ENCODE peak calls at places on chromosome 14, in five cellular contexts. One of them, this sample, is unnamed.

GRCh38 chr14:67263499-67264149 is 22.4 kb downstream of the PALS1 start:
- DNase-seq in heart left ventricle: no peak
- DNase-seq in GM23338: no peak
- DNase-seq in AG10803: peak; percentile 30
- DNase-seq in fibroblast of pulmonary artery: peak; percentile 73
- DNase-seq in this sample: no peak

GRCh38 chr14:95322646-95323045 is 2.9 kb upstream of the CLMN start:
- DNase-seq in heart left ventricle: no peak
- DNase-seq in GM23338: no peak
- DNase-seq in AG10803: no peak
- DNase-seq in fibroblast of pulmonary artery: peak; percentile 36
- DNase-seq in this sample: no peak

GRCh38 chr14:100864206-100864605 is 38.3 kb downstream of the MEG3 start:
- DNase-seq in heart left ventricle: peak; percentile 20
- DNase-seq in GM23338: no peak
- DNase-seq in AG10803: no peak
- DNase-seq in fibroblast of pulmonary artery: no peak
- DNase-seq in this sample: no peak

GRCh38 chr14:44029933-44030332 is 477.1 kb downstream of the FSCB start:
- DNase-seq in heart left ventricle: no peak
- DNase-seq in GM23338: no peak
- DNase-seq in AG10803: no peak
- DNase-seq in fibroblast of pulmonary artery: peak; percentile 67
- DNase-seq in this sample: peak; percentile 16

GRCh38 chr14:72476657-72477499 is 417.0 kb downstream of the DPF3 start:
- DNase-seq in heart left ventricle: no peak
- DNase-seq in GM23338: peak; percentile 11
- DNase-seq in AG10803: peak; percentile 79
- DNase-seq in fibroblast of pulmonary artery: peak; percentile 13
- DNase-seq in this sample: peak; percentile 34

GRCh38 chr14:100442473-100443260 is 119.5 kb downstream of the SLC25A47 start:
- DNase-seq in heart left ventricle: no peak
- DNase-seq in GM23338: no peak
- DNase-seq in AG10803: no peak
- DNase-seq in fibroblast of pulmonary artery: no peak
- DNase-seq in this sample: no peak

GRCh38 chr14:55077155-55077554 is 25.7 kb downstream of the MAPK1IP1L start:
- DNase-seq in heart left ventricle: no peak
- DNase-seq in GM23338: peak; percentile 35
- DNase-seq in AG10803: peak; percentile 54
- DNase-seq in fibroblast of pulmonary artery: peak; percentile 42
- DNase-seq in this sample: no peak

GRCh38 chr14:102479777-102480176 is 29.8 kb downstream of the ANKRD9 start:
- DNase-seq in heart left ventricle: peak; percentile 83
- DNase-seq in GM23338: no peak
- DNase-seq in AG10803: no peak
- DNase-seq in fibroblast of pulmonary artery: no peak
- DNase-seq in this sample: peak; percentile 82

GRCh38 chr14:102928412-102929348 is 6.2 kb downstream of the AMN start:
- DNase-seq in heart left ventricle: peak; percentile 80
- DNase-seq in GM23338: peak; percentile 94
- DNase-seq in AG10803: peak; percentile 17
- DNase-seq in fibroblast of pulmonary artery: peak; percentile 45
- DNase-seq in this sample: peak; percentile 68

GRCh38 chr14:102150636-102151195 is 11.0 kb downstream of the WDR20 start:
- DNase-seq in heart left ventricle: no peak
- DNase-seq in GM23338: no peak
- DNase-seq in AG10803: no peak
- DNase-seq in fibroblast of pulmonary artery: no peak
- DNase-seq in this sample: no peak

GRCh38 chr14:24368562-24369252 is 723 bp downstream of the NFATC4 start:
- DNase-seq in heart left ventricle: peak; percentile 78
- DNase-seq in GM23338: peak; percentile 87
- DNase-seq in AG10803: peak; percentile 95
- DNase-seq in fibroblast of pulmonary artery: peak; percentile 62
- DNase-seq in this sample: peak; percentile 75

GRCh38 chr14:92846162-92846897 is 52.2 kb downstream of the GOLGA5 start:
- DNase-seq in heart left ventricle: no peak
- DNase-seq in GM23338: no peak
- DNase-seq in AG10803: peak; percentile 62
- DNase-seq in fibroblast of pulmonary artery: peak; percentile 82
- DNase-seq in this sample: no peak

GRCh38 chr14:30921788-30922187 is 47.4 kb downstream of the COCH start:
- DNase-seq in heart left ventricle: no peak
- DNase-seq in GM23338: no peak
- DNase-seq in AG10803: no peak
- DNase-seq in fibroblast of pulmonary artery: no peak
- DNase-seq in this sample: no peak
- H3K4me3 ChIP-seq in heart left ventricle: no peak overlapping the region
- H3K4me3 ChIP-seq in GM23338: no peak overlapping the region
- H3K4me3 ChIP-seq in AG10803: no peak overlapping the region
- H3K4me3 ChIP-seq in fibroblast of pulmonary artery: no peak overlapping the region
- H3K4me3 ChIP-seq in this sample: no peak overlapping the region

GRCh38 chr14:104138098-104138890 is at the start of gene KIF26A:
- DNase-seq in heart left ventricle: peak; percentile 75
- DNase-seq in GM23338: peak; percentile 75
- DNase-seq in AG10803: no peak
- DNase-seq in fibroblast of pulmonary artery: no peak
- DNase-seq in this sample: peak; percentile 82

GRCh38 chr14:104136472-104137296 is 1.7 kb upstream of the KIF26A start:
- DNase-seq in heart left ventricle: peak; percentile 52
- DNase-seq in GM23338: no peak
- DNase-seq in AG10803: no peak
- DNase-seq in fibroblast of pulmonary artery: no peak
- DNase-seq in this sample: peak; percentile 27

GRCh38 chr14:104138891-104139459 is 588 bp downstream of the KIF26A start:
- DNase-seq in heart left ventricle: peak; percentile 69
- DNase-seq in GM23338: no peak
- DNase-seq in AG10803: no peak
- DNase-seq in fibroblast of pulmonary artery: no peak
- DNase-seq in this sample: peak; percentile 18

GRCh38 chr14:104135904-104136471 is 2.4 kb upstream of the KIF26A start:
- DNase-seq in heart left ventricle: peak; percentile 54
- DNase-seq in GM23338: no peak
- DNase-seq in AG10803: no peak
- DNase-seq in fibroblast of pulmonary artery: no peak
- DNase-seq in this sample: peak; percentile 71

GRCh38 chr14:104137297-104138097 is 890 bp upstream of the KIF26A start:
- DNase-seq in heart left ventricle: peak; percentile 89
- DNase-seq in GM23338: peak; percentile 81
- DNase-seq in AG10803: peak; percentile 15
- DNase-seq in fibroblast of pulmonary artery: peak; percentile 24
- DNase-seq in this sample: peak; percentile 68
- H3K4me3 ChIP-seq in heart left ventricle: peak overlapping the region; percentile 68
- H3K4me3 ChIP-seq in GM23338: peak overlapping the region; percentile 71
- H3K4me3 ChIP-seq in AG10803: no peak overlapping the region
- H3K4me3 ChIP-seq in fibroblast of pulmonary artery: no peak overlapping the region
- H3K4me3 ChIP-seq in this sample: peak overlapping the region; percentile 75

DNA sequence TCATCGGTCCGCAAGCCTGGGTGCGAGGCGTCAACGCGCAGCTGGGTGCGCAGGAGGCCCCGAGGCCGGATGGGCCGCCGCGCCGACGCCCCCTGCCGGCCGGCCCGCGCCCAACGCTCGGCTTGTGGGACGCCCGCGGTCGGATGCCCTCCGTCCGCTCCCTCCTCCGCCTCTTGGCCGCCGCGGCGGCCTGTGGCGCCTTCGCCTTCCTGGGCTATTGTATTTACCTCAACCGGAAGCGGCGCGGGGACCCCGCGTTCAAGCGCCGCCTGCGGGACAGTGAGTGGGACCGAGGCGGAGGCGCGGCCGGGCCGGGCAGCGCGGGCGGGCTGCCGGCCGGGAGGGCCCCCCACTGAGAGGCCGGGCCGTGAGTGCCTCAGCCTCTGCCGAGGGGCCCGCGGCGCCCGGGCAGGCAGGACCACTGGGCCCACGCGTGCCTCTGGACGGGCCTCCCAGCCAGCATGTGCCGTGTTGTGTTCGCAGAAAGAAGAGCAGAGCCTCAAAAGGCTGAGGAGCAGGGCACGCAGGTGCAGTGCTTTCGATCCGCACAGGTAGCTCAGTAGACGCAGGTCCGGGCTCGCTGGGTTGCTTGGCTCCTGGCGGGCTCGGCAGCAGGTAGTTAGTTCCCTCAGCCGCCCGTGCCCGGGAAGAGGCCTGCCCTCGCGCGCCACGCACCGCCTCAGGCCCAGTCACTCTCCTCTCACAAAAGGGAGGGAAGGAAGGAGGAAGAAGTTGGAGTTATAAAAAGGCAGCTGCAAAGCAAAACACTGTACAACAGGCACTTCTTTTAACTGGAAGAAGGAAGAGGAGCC is at the start of gene TOMM20L:
- DNase-seq in heart left ventricle: peak; percentile 89
- DNase-seq in GM23338: peak; percentile 94
- DNase-seq in AG10803: peak; percentile 50
- DNase-seq in fibroblast of pulmonary artery: peak; percentile 63
- DNase-seq in this sample: peak; percentile 91
- H3K4me3 ChIP-seq in heart left ventricle: peak within 1 kb of the TSS; percentile 67
- H3K4me3 ChIP-seq in GM23338: peak within 1 kb of the TSS; percentile 84
- H3K4me3 ChIP-seq in AG10803: peak within 1 kb of the TSS; percentile 55
- H3K4me3 ChIP-seq in fibroblast of pulmonary artery: peak within 1 kb of the TSS; percentile 38
- H3K4me3 ChIP-seq in this sample: peak within 1 kb of the TSS; percentile 58

DNA sequence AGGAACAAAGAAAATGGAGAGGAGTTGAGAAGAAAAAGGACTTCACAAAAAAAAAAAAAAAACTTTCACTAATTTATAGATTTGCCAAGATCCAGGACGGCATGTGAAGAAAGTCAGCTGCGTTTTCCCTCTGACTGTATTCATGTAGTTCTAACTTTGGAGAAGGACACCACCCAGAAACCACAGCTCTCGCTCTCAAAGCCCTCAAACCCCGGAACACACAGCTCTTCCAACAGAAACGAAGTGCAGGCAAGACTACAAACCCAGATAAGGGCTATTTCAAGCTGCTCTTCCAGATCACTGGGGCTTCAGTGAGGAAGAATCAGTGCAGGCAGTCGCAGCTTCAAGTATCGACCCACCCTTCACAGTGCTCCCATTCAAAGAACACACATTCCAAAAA is 13.2 kb downstream of the KCNH5 start:
- DNase-seq in heart left ventricle: no peak
- DNase-seq in GM23338: no peak
- DNase-seq in AG10803: no peak
- DNase-seq in fibroblast of pulmonary artery: no peak
- DNase-seq in this sample: no peak
- H3K4me3 ChIP-seq in heart left ventricle: no peak overlapping the region
- H3K4me3 ChIP-seq in GM23338: no peak overlapping the region
- H3K4me3 ChIP-seq in AG10803: no peak overlapping the region
- H3K4me3 ChIP-seq in fibroblast of pulmonary artery: no peak overlapping the region
- H3K4me3 ChIP-seq in this sample: no peak overlapping the region

GRCh38 chr14:21036746-21037145 is 2.1 kb upstream of the RNASE13 start:
- DNase-seq in heart left ventricle: no peak
- DNase-seq in GM23338: no peak
- DNase-seq in AG10803: no peak
- DNase-seq in fibroblast of pulmonary artery: no peak
- DNase-seq in this sample: no peak

GRCh38 chr14:21039059-21039422 is 3.1 kb upstream of the RNASE7 start:
- DNase-seq in heart left ventricle: peak; percentile 87
- DNase-seq in GM23338: peak; percentile 80
- DNase-seq in AG10803: peak; percentile 89
- DNase-seq in fibroblast of pulmonary artery: peak; percentile 89
- DNase-seq in this sample: peak; percentile 86

GRCh38 chr14:21039585-21040369 is 2.4 kb upstream of the RNASE7 start:
- DNase-seq in heart left ventricle: no peak
- DNase-seq in GM23338: peak; percentile 90
- DNase-seq in AG10803: peak; percentile 74
- DNase-seq in fibroblast of pulmonary artery: peak; percentile 86
- DNase-seq in this sample: no peak

GRCh38 chr14:21040370-21040925 is 1.7 kb upstream of the RNASE7 start:
- DNase-seq in heart left ventricle: no peak
- DNase-seq in GM23338: no peak
- DNase-seq in AG10803: no peak
- DNase-seq in fibroblast of pulmonary artery: no peak
- DNase-seq in this sample: no peak

DNA sequence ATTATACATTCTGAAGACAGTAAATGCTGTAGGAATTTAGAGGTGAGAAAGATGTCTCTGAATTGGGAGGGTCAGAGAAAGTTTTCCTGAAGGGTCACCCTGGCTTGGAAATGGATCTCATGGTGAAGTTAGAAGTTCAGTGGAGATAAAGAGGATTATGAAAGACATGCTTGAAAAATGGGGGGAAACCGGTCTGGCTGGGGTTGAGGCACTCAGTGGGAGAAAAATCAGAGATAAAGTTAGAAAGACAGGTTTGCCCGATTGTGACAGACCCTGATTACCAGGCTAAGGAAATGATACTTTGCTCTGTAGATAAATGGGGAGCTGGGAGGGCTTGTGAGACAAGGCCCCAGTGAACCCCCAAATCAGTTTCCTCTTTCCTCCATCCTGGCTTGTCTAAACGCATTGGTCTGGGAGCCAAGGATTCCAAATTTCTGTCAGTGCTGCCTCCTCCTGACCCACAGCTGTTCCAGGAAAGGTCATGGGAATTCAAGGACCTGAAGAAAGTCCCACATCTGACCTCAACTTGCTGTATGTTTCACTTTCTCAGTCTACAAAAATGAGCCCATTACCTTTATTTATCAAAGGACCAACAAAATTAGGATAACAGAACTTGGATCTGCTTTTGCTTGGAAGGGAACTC is 3.6 kb upstream of the RNASE7 start:
- DNase-seq in heart left ventricle: no peak
- DNase-seq in GM23338: no peak
- DNase-seq in AG10803: no peak
- DNase-seq in fibroblast of pulmonary artery: no peak
- DNase-seq in this sample: no peak
- H3K4me3 ChIP-seq in heart left ventricle: peak overlapping the region; percentile 9
- H3K4me3 ChIP-seq in GM23338: no peak overlapping the region
- H3K4me3 ChIP-seq in AG10803: no peak overlapping the region
- H3K4me3 ChIP-seq in fibroblast of pulmonary artery: no peak overlapping the region
- H3K4me3 ChIP-seq in this sample: no peak overlapping the region

DNA sequence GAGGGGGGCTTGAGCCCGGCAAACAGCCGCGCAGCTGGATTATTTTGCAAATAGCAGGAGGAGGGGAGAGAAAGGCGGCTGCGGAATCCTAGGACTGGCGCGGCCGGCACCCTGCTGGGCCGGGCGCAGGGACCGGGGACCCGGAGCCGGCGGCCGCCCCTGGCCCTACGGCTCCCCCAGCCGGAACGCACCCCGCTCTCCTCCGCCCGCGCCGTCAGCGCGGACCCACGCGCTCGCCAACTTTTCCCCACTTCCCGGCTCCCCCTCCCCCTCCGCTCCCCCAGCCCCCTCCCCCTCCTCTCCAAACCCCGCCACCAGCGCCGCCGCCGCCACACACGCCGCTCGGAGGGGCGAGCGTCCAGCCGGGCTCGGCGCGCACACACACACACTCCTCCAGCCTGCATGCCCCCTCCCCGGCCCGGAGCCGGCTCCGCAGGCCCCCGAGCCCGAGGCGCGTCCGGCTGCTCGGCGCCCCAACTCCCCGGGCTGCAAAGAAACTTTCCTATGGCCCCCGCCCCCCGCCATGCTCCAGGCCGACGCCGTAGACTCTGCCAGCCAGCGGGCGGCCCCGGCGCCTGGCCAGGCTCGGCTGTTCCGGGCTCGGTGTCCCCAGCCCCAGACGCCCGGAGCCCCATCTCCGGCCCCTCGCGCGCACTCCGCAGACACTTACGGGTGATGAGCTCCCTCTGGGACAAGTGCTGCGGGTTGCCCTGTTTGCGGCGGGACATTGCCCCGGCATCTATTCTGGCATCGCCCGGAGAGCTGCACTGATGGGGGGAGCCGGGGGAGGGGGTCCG is 1.3 kb downstream of the BCL11B start:
- DNase-seq in heart left ventricle: peak; percentile 53
- DNase-seq in GM23338: peak; percentile 85
- DNase-seq in AG10803: no peak
- DNase-seq in fibroblast of pulmonary artery: no peak
- DNase-seq in this sample: no peak
- H3K4me3 ChIP-seq in heart left ventricle: peak overlapping the region; percentile 55
- H3K4me3 ChIP-seq in GM23338: peak overlapping the region; percentile 79
- H3K4me3 ChIP-seq in AG10803: peak overlapping the region; percentile 62
- H3K4me3 ChIP-seq in fibroblast of pulmonary artery: peak overlapping the region; percentile 58
- H3K4me3 ChIP-seq in this sample: peak overlapping the region; percentile 61